ENCODE peak calls at places on chromosome 17, in nine cellular contexts. O is erythroblast, K is NB4, H is body of pancreas, X is uterus, M is A549, P is endothelial cell of umbilical vein, Z is adrenal gland, N is heart left ventricle. Q is an unnamed sample.

GRCh38 chr17:1735418-1735817 is 7.3 kb upstream of the SERPINF2 start:
- DNase-seq in K (no peak), M (no peak), P (no peak), N (no peak), Z (no peak), X (no peak), H (no peak), O (no peak), Q (no peak)

GRCh38 chr17:39816272-39816671 is 47.8 kb downstream of the IKZF3 start:
- DNase-seq in P (no peak), O (no peak), H (no peak), X (no peak), N (no peak), K (no peak), M (no peak), Z (no peak), Q (no peak)

GRCh38 chr17:78237403-78238012 is 6.1 kb downstream of the TMEM235 start:
- DNase-seq in O (no peak), H (no peak), P (no peak), N (no peak), K (no peak), Z (no peak), X (no peak), M (no peak), Q (no peak)

GRCh38 chr17:82892869-82893565 is 53.2 kb upstream of the ZNF750 start:
- DNase-seq in K (no peak), X (no peak), P (peak; percentile 47), H (no peak), Z (no peak), O (no peak), N (no peak), M (no peak), Q (no peak)

GRCh38 chr17:2710804-2711607 is 558 bp downstream of the CLUH start:
- DNase-seq in Z (peak; percentile 60), K (peak; percentile 48), O (peak; percentile 59), P (peak; percentile 19), H (peak; percentile 66), M (no peak), X (no peak), N (no peak), Q (no peak)

GRCh38 chr17:73064084-73064938 is 28.2 kb downstream of the SLC39A11 start:
- DNase-seq in X (no peak), N (no peak), K (no peak), P (no peak), H (peak; percentile 19), M (no peak), Z (peak; percentile 24), O (peak; percentile 39), Q (no peak)

GRCh38 chr17:66580178-66580577 is 254.7 kb upstream of the CACNG5 start:
- DNase-seq in P (peak; percentile 66), H (peak; percentile 19), M (peak; percentile 40), N (peak; percentile 35), O (no peak), K (no peak), Z (peak; percentile 63), X (peak; percentile 58), Q (peak; percentile 34)

GRCh38 chr17:30599424-30600061 is 122.3 kb downstream of the GOSR1 start:
- DNase-seq in N (no peak), M (no peak), Z (no peak), O (no peak), H (no peak), X (no peak), K (peak; percentile 30), P (no peak), Q (no peak)

GRCh38 chr17:17198281-17198680 is 7.9 kb downstream of the PLD6 start:
- DNase-seq in M (no peak), Z (no peak), O (no peak), X (no peak), H (no peak), N (no peak), K (no peak), P (no peak), Q (no peak)

GRCh38 chr17:20156196-20157077 is 147.3 kb downstream of the SPECC1 start:
- DNase-seq in H (peak; percentile 62), N (no peak), X (peak; percentile 33), M (peak; percentile 70), Z (peak; percentile 69), O (peak; percentile 72), P (peak; percentile 11), K (peak; percentile 39), Q (peak; percentile 70)

DNA sequence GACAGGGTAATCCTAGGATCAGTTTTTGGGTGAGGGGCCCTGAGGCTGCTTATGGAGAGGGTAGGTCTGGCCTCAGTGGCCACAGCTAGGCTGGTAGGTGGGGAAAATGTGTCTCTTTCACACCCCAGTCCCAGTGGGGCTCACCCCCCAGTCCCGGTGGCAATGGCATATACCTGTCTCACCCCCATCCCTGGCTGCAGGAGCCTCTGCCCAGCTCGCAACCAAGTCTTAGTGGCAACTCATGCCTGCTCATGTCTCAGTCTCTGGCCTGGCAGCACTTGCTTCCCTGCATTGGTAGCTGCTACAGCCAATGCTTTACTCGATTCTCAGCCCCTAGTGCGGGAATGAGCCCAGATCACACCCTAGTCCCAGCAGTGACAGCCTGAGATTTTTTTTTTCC is 221.5 kb downstream of the BCAS3 start:
- DNase-seq in Z (no peak), K (no peak), O (no peak), P (no peak), X (no peak), M (no peak), H (no peak), N (no peak), Q (no peak)
- TF ChIP-seq POLR2A in Z (no peak), K (no peak), O (no peak), P (no peak), X (no peak), M (no peak), H (no peak), N (no peak), Q (no peak)

GRCh38 chr17:45364531-45365390 is 47.9 kb upstream of the MAP3K14 start:
- DNase-seq in K (peak; percentile 93), N (no peak), Z (no peak), O (no peak), P (peak; percentile 30), M (peak; percentile 44), H (no peak), X (no peak), Q (no peak)
- TF ChIP-seq POLR2A in K (no peak), N (no peak), Z (no peak), O (no peak), P (no peak), M (no peak), H (no peak), X (no peak), Q (no peak)

DNA sequence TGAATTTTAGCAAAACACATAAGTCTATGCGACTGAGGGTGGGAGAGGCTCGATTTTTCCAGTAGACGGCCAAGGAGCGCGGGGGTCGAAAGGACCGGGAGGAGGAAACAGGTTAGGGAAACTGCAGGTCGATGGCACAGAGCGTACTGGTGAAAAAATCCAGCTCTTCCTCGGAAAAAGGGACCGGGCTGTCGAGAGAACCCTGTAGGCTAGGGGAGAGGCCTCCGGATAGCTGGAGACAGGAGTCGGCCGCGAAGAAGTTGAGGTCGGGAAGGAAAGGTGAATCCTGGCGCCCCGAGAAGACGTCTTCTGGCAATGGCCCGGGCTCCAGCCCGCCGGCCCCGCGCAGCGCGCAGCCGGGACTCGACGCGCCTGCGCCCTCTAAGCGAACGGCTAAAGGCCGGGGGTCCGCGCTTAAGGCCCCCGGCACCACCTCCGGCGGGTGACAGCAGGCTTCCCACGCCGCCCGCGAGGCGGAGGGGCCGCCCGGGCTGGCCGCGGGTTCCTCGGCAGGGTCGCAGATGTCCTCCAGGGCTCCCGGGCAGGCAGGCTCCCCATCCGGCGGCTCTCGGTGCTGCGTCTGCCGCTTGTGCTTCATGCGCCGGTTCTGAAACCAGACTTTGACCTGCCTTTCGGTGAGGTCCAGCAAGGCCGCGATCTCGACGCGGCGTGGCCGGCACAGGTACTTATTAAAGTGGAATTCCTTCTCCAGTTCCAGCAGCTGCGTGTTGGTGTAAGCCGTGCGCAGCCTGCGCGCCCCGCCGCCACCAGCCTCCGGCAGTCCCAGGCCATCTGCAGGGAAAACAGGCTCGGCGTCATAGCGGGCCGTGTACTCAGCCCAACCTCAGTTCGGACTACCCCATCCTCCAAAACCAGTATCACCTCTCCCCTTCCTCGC is 1.7 kb downstream of the HOXB2 start:
- DNase-seq in P (peak; percentile 61), N (peak; percentile 43), O (peak; percentile 76), X (peak; percentile 52), M (peak; percentile 75), H (no peak), K (no peak), Z (peak; percentile 58), Q (no peak)
- TF ChIP-seq POLR2A in P (no peak), N (no peak), O (peak; percentile 65), X (peak; percentile 2), M (peak; percentile 43), H (no peak), K (no peak), Z (peak; percentile 51), Q (no peak)

DNA sequence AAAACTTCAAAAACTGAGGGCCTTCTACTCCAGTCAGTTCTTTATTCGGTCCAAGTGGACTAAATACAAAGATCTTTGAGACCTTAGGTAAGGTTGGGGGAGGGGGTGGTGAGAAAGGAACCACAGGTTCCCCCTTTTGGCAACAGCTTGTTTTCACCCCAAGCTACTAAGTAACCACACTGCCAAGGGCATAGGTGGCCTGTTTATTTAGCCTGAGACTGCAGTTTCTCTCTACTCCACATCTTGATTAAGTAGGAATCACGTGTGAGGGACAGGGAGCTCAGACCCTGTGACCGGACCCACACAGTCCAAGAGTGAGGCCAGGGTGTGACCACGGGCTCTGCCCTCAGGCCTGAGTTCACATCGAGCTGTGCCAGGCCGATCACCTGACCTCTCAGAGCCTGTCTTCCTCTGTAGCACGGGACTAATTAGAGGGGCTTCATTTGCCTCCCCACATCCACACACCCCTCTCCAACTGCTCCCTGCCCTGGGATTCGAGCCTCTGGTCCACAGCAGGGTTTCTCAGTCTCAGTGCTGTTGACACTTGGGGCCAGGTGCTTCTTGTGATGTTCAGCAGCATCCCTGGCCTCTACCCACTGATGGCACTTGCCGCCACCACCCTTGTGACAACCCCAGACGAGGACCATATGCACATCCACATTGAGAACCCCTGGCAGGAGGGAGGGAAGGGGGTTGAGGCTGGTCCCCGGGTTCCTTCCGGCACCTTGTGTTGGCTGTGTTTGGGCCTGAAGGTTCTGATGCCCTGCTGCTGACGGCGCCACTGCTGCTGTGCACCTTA is 17.8 kb downstream of the ST6GALNAC2 start:
- DNase-seq in O (peak; percentile 49), H (no peak), M (no peak), N (no peak), K (peak; percentile 62), P (no peak), Z (no peak), X (no peak), Q (no peak)
- TF ChIP-seq POLR2A in O (no peak), H (no peak), M (no peak), N (no peak), K (no peak), P (no peak), Z (no peak), X (no peak), Q (no peak)

DNA sequence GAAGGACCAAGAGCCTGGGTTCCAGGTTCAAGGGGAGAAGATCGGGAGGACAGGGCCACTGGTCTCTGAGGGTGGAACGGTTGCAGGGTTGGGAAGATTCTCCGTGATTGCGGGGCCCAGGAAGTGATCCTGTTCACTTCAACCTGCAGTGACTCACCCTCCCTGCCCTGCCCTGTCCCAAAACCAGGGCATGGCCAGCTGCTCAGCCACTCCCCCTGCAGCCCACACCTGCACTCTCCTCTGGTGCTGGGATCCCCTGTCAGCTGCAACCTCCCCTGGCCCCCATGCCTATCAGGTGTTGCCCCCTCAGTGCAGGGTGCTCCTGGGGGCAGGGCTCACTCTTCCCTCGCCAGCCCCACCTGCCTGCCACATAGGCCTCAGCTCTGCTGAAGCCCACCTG is 1.1 kb downstream of the RUNDC3A start:
- DNase-seq in O (no peak), M (no peak), H (no peak), Z (no peak), X (no peak), P (no peak), N (no peak), K (no peak), Q (peak; percentile 34)
- TF ChIP-seq POLR2A in O (no peak), M (no peak), H (no peak), Z (no peak), X (no peak), P (no peak), N (no peak), K (no peak), Q (no peak)

GRCh38 chr17:3762922-3763776 is 37.8 kb downstream of the ITGAE start:
- DNase-seq in M (no peak), H (no peak), N (no peak), O (no peak), P (no peak), Z (no peak), K (peak; percentile 22), X (no peak), Q (no peak)
- TF ChIP-seq POLR2A in M (no peak), H (no peak), N (no peak), O (no peak), P (no peak), Z (no peak), K (no peak), X (no peak), Q (no peak)

Q was measured in H54.